ENCODE peak calls at places on chromosomes 5 and 9, in four cellular contexts. Q is lower leg skin, T is tibial nerve, K is NCI-H226. L is an unnamed sample.

GRCh38 chr9:86903461-86904010 is 43.8 kb downstream of the GAS1 start:
- DNase-seq in Q (no peak), T (no peak), K (no peak), L (no peak)

GRCh38 chr5:57834829-57835554 is 352.4 kb upstream of the ACTBL2 start:
- DNase-seq in Q (no peak), T (no peak), K (no peak), L (peak)

GRCh38 chr5:179170606-179171005 is 110.4 kb downstream of the ZNF354C start:
- DNase-seq in Q (no peak), T (no peak), K (no peak), L (no peak)

GRCh38 chr5:88806338-88806737 is 76.6 kb downstream of the MEF2C start:
- DNase-seq in Q (no peak), T (no peak), K (no peak), L (no peak)

GRCh38 chr5:140043508-140043872 is 391 bp upstream of the NRG2 start:
- DNase-seq in Q (no peak), T (no peak), K (no peak), L (peak)

GRCh38 chr9:130107955-130108354 is 54.2 kb downstream of the GPR107 start:
- DNase-seq in Q (no peak), T (no peak), K (no peak), L (no peak)

GRCh38 chr5:53253421-53253871 is 143.9 kb upstream of the MOCS2 start:
- DNase-seq in Q (no peak), T (no peak), K (peak), L (no peak)

GRCh38 chr9:131411719-131412681 is 18.1 kb downstream of the PRRC2B start:
- DNase-seq in Q (no peak), T (no peak), K (no peak), L (no peak)

GRCh38 chr5:141965071-141965470 is 3.8 kb upstream of the RNF14 start:
- DNase-seq in Q (no peak), T (no peak), K (no peak), L (no peak)

GRCh38 chr9:98796364-98797101 is at the start of gene ANKS6:
- DNase-seq in Q (no peak), T (peak), K (peak), L (peak)

GRCh38 chr9:111805841-111806241 is 11.1 kb upstream of the SHOC1 start:
- DNase-seq in Q (no peak), T (no peak), K (peak), L (no peak)

GRCh38 chr5:2704111-2704510 is 47.4 kb downstream of the IRX2 start:
- DNase-seq in Q (no peak), T (no peak), K (no peak), L (no peak)

GRCh38 chr5:77210091-77211012 is at the start of gene PDE8B:
- DNase-seq in Q (no peak), T (no peak), K (no peak), L (peak)

GRCh38 chr9:81720450-81721086 is 31.2 kb upstream of the TLE1 start:
- DNase-seq in Q (no peak), T (no peak), K (no peak), L (no peak)

GRCh38 chr5:126234563-126235195 is 188.5 kb upstream of the GRAMD2B start:
- DNase-seq in Q (no peak), T (no peak), K (peak), L (peak)